ENCODE peak calls at places on chromosomes 3 and 15, in eight cellular contexts. One of them, this sample, is unnamed.

GRCh38 chr15:85354432-85354831 is 26.0 kb upstream of the AKAP13 start:
- DNase-seq in GM12878: no peak
- DNase-seq in astrocyte of the spinal cord: peak
- DNase-seq in lung: no peak
- DNase-seq in Caco-2: no peak
- DNase-seq in IMR-90: peak
- DNase-seq in kidney epithelial cell: peak
- DNase-seq in GM06990: no peak
- DNase-seq in this sample: no peak

GRCh38 chr3:183697123-183697609 is 431 bp upstream of the YEATS2 start:
- DNase-seq in lung: no peak
- DNase-seq in Caco-2: no peak
- DNase-seq in kidney epithelial cell: no peak
- DNase-seq in GM12878: no peak
- DNase-seq in astrocyte of the spinal cord: no peak
- DNase-seq in IMR-90: no peak
- DNase-seq in GM06990: no peak
- DNase-seq in this sample: no peak

GRCh38 chr3:49158108-49158709 is 7.9 kb downstream of the CCDC71 start:
- DNase-seq in Caco-2: peak
- DNase-seq in astrocyte of the spinal cord: no peak
- DNase-seq in GM12878: peak
- DNase-seq in lung: peak
- DNase-seq in IMR-90: no peak
- DNase-seq in kidney epithelial cell: no peak
- DNase-seq in GM06990: no peak
- DNase-seq in this sample: no peak

GRCh38 chr15:92801412-92801773 is 98.7 kb upstream of the CHD2 start:
- DNase-seq in lung: no peak
- DNase-seq in kidney epithelial cell: no peak
- DNase-seq in IMR-90: peak
- DNase-seq in GM12878: no peak
- DNase-seq in GM06990: no peak
- DNase-seq in Caco-2: peak
- DNase-seq in astrocyte of the spinal cord: peak
- DNase-seq in this sample: peak

GRCh38 chr3:129161860-129162271 is 1.0 kb upstream of the ISY1 start:
- DNase-seq in Caco-2: peak
- DNase-seq in GM06990: no peak
- DNase-seq in kidney epithelial cell: no peak
- DNase-seq in IMR-90: peak
- DNase-seq in GM12878: no peak
- DNase-seq in lung: no peak
- DNase-seq in astrocyte of the spinal cord: no peak
- DNase-seq in this sample: no peak

GRCh38 chr15:92820233-92821021 is 79.7 kb upstream of the CHD2 start:
- DNase-seq in GM12878: no peak
- DNase-seq in Caco-2: peak
- DNase-seq in astrocyte of the spinal cord: peak
- DNase-seq in IMR-90: peak
- DNase-seq in lung: peak
- DNase-seq in GM06990: peak
- DNase-seq in kidney epithelial cell: no peak
- DNase-seq in this sample: peak

GRCh38 chr15:40911139-40911538 is 16.9 kb downstream of the VPS18 start:
- DNase-seq in lung: no peak
- DNase-seq in kidney epithelial cell: no peak
- DNase-seq in Caco-2: no peak
- DNase-seq in astrocyte of the spinal cord: no peak
- DNase-seq in GM06990: no peak
- DNase-seq in GM12878: no peak
- DNase-seq in IMR-90: no peak
- DNase-seq in this sample: no peak

GRCh38 chr3:139353920-139354556 is 10.2 kb downstream of the MRPS22 start:
- DNase-seq in astrocyte of the spinal cord: peak
- DNase-seq in GM12878: no peak
- DNase-seq in lung: no peak
- DNase-seq in kidney epithelial cell: peak
- DNase-seq in GM06990: no peak
- DNase-seq in Caco-2: peak
- DNase-seq in IMR-90: peak
- DNase-seq in this sample: peak

GRCh38 chr15:38226867-38227266 is 25.8 kb upstream of the SPRED1 start:
- DNase-seq in IMR-90: peak
- DNase-seq in GM12878: no peak
- DNase-seq in lung: peak
- DNase-seq in Caco-2: no peak
- DNase-seq in astrocyte of the spinal cord: peak
- DNase-seq in GM06990: no peak
- DNase-seq in kidney epithelial cell: peak
- DNase-seq in this sample: no peak

GRCh38 chr15:41575282-41575681 is 16.3 kb downstream of the TYRO3 start:
- DNase-seq in kidney epithelial cell: no peak
- DNase-seq in astrocyte of the spinal cord: no peak
- DNase-seq in Caco-2: no peak
- DNase-seq in IMR-90: no peak
- DNase-seq in GM06990: no peak
- DNase-seq in GM12878: no peak
- DNase-seq in lung: no peak
- DNase-seq in this sample: no peak

GRCh38 chr3:16301490-16301889 is 36.5 kb downstream of the OXNAD1 start:
- DNase-seq in IMR-90: no peak
- DNase-seq in astrocyte of the spinal cord: no peak
- DNase-seq in Caco-2: no peak
- DNase-seq in GM06990: no peak
- DNase-seq in lung: peak
- DNase-seq in kidney epithelial cell: no peak
- DNase-seq in GM12878: no peak
- DNase-seq in this sample: no peak

GRCh38 chr3:56835626-56836025 is 33.9 kb upstream of the ARHGEF3 start:
- DNase-seq in GM06990: no peak
- DNase-seq in GM12878: no peak
- DNase-seq in lung: no peak
- DNase-seq in astrocyte of the spinal cord: no peak
- DNase-seq in IMR-90: peak
- DNase-seq in Caco-2: no peak
- DNase-seq in kidney epithelial cell: no peak
- DNase-seq in this sample: no peak

GRCh38 chr15:91535856-91536500 is 317.5 kb upstream of the SLCO3A1 start:
- DNase-seq in Caco-2: no peak
- DNase-seq in IMR-90: no peak
- DNase-seq in lung: no peak
- DNase-seq in astrocyte of the spinal cord: peak
- DNase-seq in GM06990: no peak
- DNase-seq in GM12878: no peak
- DNase-seq in kidney epithelial cell: no peak
- DNase-seq in this sample: no peak

GRCh38 chr3:10396083-10396482 is 75.2 kb upstream of the SEC13 start:
- DNase-seq in Caco-2: no peak
- DNase-seq in GM06990: no peak
- DNase-seq in astrocyte of the spinal cord: no peak
- DNase-seq in kidney epithelial cell: no peak
- DNase-seq in GM12878: no peak
- DNase-seq in lung: no peak
- DNase-seq in IMR-90: no peak
- DNase-seq in this sample: no peak

GRCh38 chr3:194450341-194450740 is 36.5 kb downstream of the ATP13A3 start:
- DNase-seq in Caco-2: no peak
- DNase-seq in kidney epithelial cell: no peak
- DNase-seq in GM06990: no peak
- DNase-seq in IMR-90: no peak
- DNase-seq in lung: no peak
- DNase-seq in astrocyte of the spinal cord: no peak
- DNase-seq in GM12878: no peak
- DNase-seq in this sample: no peak

GRCh38 chr15:71328453-71328852 is 213.2 kb downstream of the THSD4 start:
- DNase-seq in kidney epithelial cell: no peak
- DNase-seq in astrocyte of the spinal cord: no peak
- DNase-seq in lung: no peak
- DNase-seq in GM06990: no peak
- DNase-seq in Caco-2: no peak
- DNase-seq in IMR-90: no peak
- DNase-seq in GM12878: no peak
- DNase-seq in this sample: no peak

GRCh38 chr3:5057857-5058324 is 64.2 kb upstream of the ARL8B start:
- DNase-seq in lung: peak
- DNase-seq in kidney epithelial cell: peak
- DNase-seq in Caco-2: peak
- DNase-seq in astrocyte of the spinal cord: peak
- DNase-seq in GM12878: peak
- DNase-seq in GM06990: no peak
- DNase-seq in IMR-90: peak
- DNase-seq in this sample: peak

DNA sequence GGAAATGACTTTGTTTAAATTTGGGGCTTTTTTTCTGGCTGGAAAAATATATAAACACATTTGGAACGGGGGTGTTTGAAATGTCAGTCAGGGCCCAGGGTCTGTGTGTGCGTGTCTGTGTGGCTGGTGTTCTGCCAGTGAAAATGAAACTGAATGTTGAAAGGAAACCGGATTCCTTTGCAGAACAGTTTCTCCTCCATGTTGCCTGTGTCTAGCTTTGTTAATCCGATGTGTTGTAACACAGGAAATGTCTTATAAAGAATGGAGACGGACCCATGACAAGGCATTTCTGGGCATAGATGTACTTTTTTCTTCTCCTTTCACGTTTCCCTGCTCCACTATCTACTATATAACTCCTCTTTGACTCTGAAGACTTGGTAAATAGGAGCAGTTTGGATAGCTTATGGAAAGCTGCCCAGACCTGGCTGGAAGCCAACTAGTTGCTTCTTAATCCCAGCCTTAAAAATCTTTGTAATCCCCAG is 2.8 kb downstream of the SQOR start:
- DNase-seq in GM06990: peak
- DNase-seq in GM12878: peak
- DNase-seq in kidney epithelial cell: no peak
- DNase-seq in Caco-2: no peak
- DNase-seq in lung: peak
- DNase-seq in astrocyte of the spinal cord: peak
- DNase-seq in IMR-90: peak
- DNase-seq in this sample: peak
- H3K4me3 ChIP-seq in GM06990: peak
- H3K4me3 ChIP-seq in GM12878: peak
- H3K4me3 ChIP-seq in kidney epithelial cell: no peak
- H3K4me3 ChIP-seq in Caco-2: no peak
- H3K4me3 ChIP-seq in lung: no peak
- H3K4me3 ChIP-seq in astrocyte of the spinal cord: no peak
- H3K4me3 ChIP-seq in IMR-90: peak
- H3K4me3 ChIP-seq in this sample: no peak

GRCh38 chr3:77041156-77041696 is 1.3 kb downstream of the ROBO2 start:
- DNase-seq in IMR-90: no peak
- DNase-seq in GM06990: no peak
- DNase-seq in Caco-2: no peak
- DNase-seq in GM12878: no peak
- DNase-seq in astrocyte of the spinal cord: no peak
- DNase-seq in kidney epithelial cell: no peak
- DNase-seq in lung: no peak
- DNase-seq in this sample: no peak

GRCh38 chr3:77038928-77039605 is 832 bp upstream of the ROBO2 start:
- DNase-seq in astrocyte of the spinal cord: peak
- DNase-seq in GM12878: no peak
- DNase-seq in IMR-90: peak
- DNase-seq in Caco-2: no peak
- DNase-seq in lung: no peak
- DNase-seq in GM06990: no peak
- DNase-seq in kidney epithelial cell: no peak
- DNase-seq in this sample: no peak

GRCh38 chr3:77041756-77042155 is 1.9 kb downstream of the ROBO2 start:
- DNase-seq in kidney epithelial cell: no peak
- DNase-seq in lung: no peak
- DNase-seq in GM12878: no peak
- DNase-seq in GM06990: no peak
- DNase-seq in astrocyte of the spinal cord: no peak
- DNase-seq in Caco-2: no peak
- DNase-seq in IMR-90: no peak
- DNase-seq in this sample: no peak

GRCh38 chr3:77039606-77040553 is at the start of gene ROBO2:
- DNase-seq in GM12878: no peak
- DNase-seq in Caco-2: no peak
- DNase-seq in IMR-90: peak
- DNase-seq in astrocyte of the spinal cord: peak
- DNase-seq in lung: peak
- DNase-seq in GM06990: no peak
- DNase-seq in kidney epithelial cell: no peak
- DNase-seq in this sample: no peak

GRCh38 chr3:77038468-77038927 is 1.4 kb upstream of the ROBO2 start:
- DNase-seq in Caco-2: peak
- DNase-seq in GM06990: no peak
- DNase-seq in kidney epithelial cell: peak
- DNase-seq in GM12878: no peak
- DNase-seq in astrocyte of the spinal cord: peak
- DNase-seq in IMR-90: peak
- DNase-seq in lung: peak
- DNase-seq in this sample: peak
- TF ChIP-seq CTCF in Caco-2: peak
- TF ChIP-seq CTCF in GM06990: no peak
- TF ChIP-seq CTCF in kidney epithelial cell: peak
- TF ChIP-seq CTCF in GM12878: peak
- TF ChIP-seq CTCF in astrocyte of the spinal cord: peak
- TF ChIP-seq CTCF in IMR-90: peak
- TF ChIP-seq CTCF in lung: peak
- TF ChIP-seq CTCF in this sample: peak

GRCh38 chr3:58586776-58587192 is 9.6 kb upstream of the FAM107A start:
- DNase-seq in lung: no peak
- DNase-seq in Caco-2: no peak
- DNase-seq in IMR-90: no peak
- DNase-seq in kidney epithelial cell: no peak
- DNase-seq in GM06990: no peak
- DNase-seq in GM12878: no peak
- DNase-seq in astrocyte of the spinal cord: no peak
- DNase-seq in this sample: no peak
- H3K4me3 ChIP-seq in lung: no peak
- H3K4me3 ChIP-seq in Caco-2: no peak
- H3K4me3 ChIP-seq in IMR-90: no peak
- H3K4me3 ChIP-seq in kidney epithelial cell: no peak
- H3K4me3 ChIP-seq in GM06990: no peak
- H3K4me3 ChIP-seq in GM12878: no peak
- H3K4me3 ChIP-seq in astrocyte of the spinal cord: no peak
- H3K4me3 ChIP-seq in this sample: no peak

GRCh38 chr3:159487304-159487703 is 501.3 kb upstream of the IL12A start:
- DNase-seq in astrocyte of the spinal cord: no peak
- DNase-seq in kidney epithelial cell: no peak
- DNase-seq in lung: no peak
- DNase-seq in GM12878: no peak
- DNase-seq in IMR-90: no peak
- DNase-seq in Caco-2: no peak
- DNase-seq in GM06990: no peak
- DNase-seq in this sample: no peak

GRCh38 chr3:159482241-159483031 is 506.2 kb upstream of the IL12A start:
- DNase-seq in Caco-2: no peak
- DNase-seq in astrocyte of the spinal cord: no peak
- DNase-seq in GM06990: no peak
- DNase-seq in kidney epithelial cell: no peak
- DNase-seq in lung: no peak
- DNase-seq in GM12878: no peak
- DNase-seq in IMR-90: no peak
- DNase-seq in this sample: no peak

GRCh38 chr3:159488657-159489056 is 500.0 kb upstream of the IL12A start:
- DNase-seq in Caco-2: no peak
- DNase-seq in GM12878: no peak
- DNase-seq in lung: no peak
- DNase-seq in GM06990: no peak
- DNase-seq in kidney epithelial cell: no peak
- DNase-seq in astrocyte of the spinal cord: no peak
- DNase-seq in IMR-90: no peak
- DNase-seq in this sample: no peak

GRCh38 chr3:159486580-159486979 is 502.1 kb upstream of the IL12A start:
- DNase-seq in lung: no peak
- DNase-seq in astrocyte of the spinal cord: no peak
- DNase-seq in kidney epithelial cell: no peak
- DNase-seq in GM06990: no peak
- DNase-seq in Caco-2: no peak
- DNase-seq in IMR-90: peak
- DNase-seq in GM12878: no peak
- DNase-seq in this sample: no peak
- TF ChIP-seq CTCF in lung: no peak
- TF ChIP-seq CTCF in astrocyte of the spinal cord: no peak
- TF ChIP-seq CTCF in kidney epithelial cell: peak
- TF ChIP-seq CTCF in GM06990: peak
- TF ChIP-seq CTCF in Caco-2: no peak
- TF ChIP-seq CTCF in IMR-90: no peak
- TF ChIP-seq CTCF in GM12878: peak
- TF ChIP-seq CTCF in this sample: peak